ENCODE peak calls at places on chromosomes 2 and 18, in eight cellular contexts. E, F, O, U, A, C, S and G are unnamed samples.

GRCh38 chr2:120804446-120804845 is 68.8 kb downstream of the GLI2 start:
- DNase-seq in E (no peak), F (no peak), O (no peak), U (no peak), A (no peak), C (no peak), S (no peak), G (peak)

GRCh38 chr2:229041691-229042090 is 229.4 kb downstream of the PID1 start:
- DNase-seq in E (no peak), F (no peak), O (no peak), U (no peak), A (no peak), C (no peak), S (no peak), G (no peak)

GRCh38 chr2:10911291-10912075 is at the start of gene KCNF1:
- DNase-seq in E (peak), F (peak), O (no peak), U (no peak), A (peak), C (peak), S (no peak), G (peak)

GRCh38 chr18:7459851-7460774 is 107.0 kb upstream of the PTPRM start:
- DNase-seq in E (no peak), F (no peak), O (no peak), U (no peak), A (no peak), C (no peak), S (no peak), G (no peak)

GRCh38 chr2:44168684-44169154 is at the start of gene PPM1B:
- DNase-seq in E (no peak), F (no peak), O (peak), U (peak), A (no peak), C (no peak), S (no peak), G (no peak)

GRCh38 chr2:215793747-215794595 is 219.4 kb downstream of the MREG start:
- DNase-seq in E (peak), F (peak), O (no peak), U (no peak), A (peak), C (peak), S (peak), G (peak)

GRCh38 chr2:168220971-168221819 is 26.2 kb downstream of the STK39 start:
- DNase-seq in E (peak), F (peak), O (no peak), U (no peak), A (no peak), C (peak), S (no peak), G (no peak)

GRCh38 chr2:74873041-74873440 is 39.1 kb downstream of the HK2 start:
- DNase-seq in E (no peak), F (no peak), O (no peak), U (no peak), A (no peak), C (no peak), S (no peak), G (no peak)

GRCh38 chr2:77469086-77469485 is 53.1 kb downstream of the LRRTM4 start:
- DNase-seq in E (no peak), F (no peak), O (no peak), U (no peak), A (no peak), C (no peak), S (no peak), G (no peak)

GRCh38 chr2:71166812-71167211 is 36.4 kb downstream of the MPHOSPH10 start:
- DNase-seq in E (no peak), F (no peak), O (no peak), U (no peak), A (peak), C (no peak), S (no peak), G (no peak)